ENCODE peak calls at places on chromosomes 5 and 9, in nine cellular contexts. G, H, I, F, U, J, X, A and Y are unnamed samples.

GRCh38 chr9:35349287-35349990 is 140.5 kb upstream of the RUSC2 start:
- DNase-seq in I (no peak), X (no peak), F (no peak), G (no peak), H (no peak), U (no peak), A (no peak), J (no peak), Y (no peak)

GRCh38 chr5:41641621-41642020 is 131.2 kb upstream of the PLCXD3 start:
- DNase-seq in J (no peak), F (no peak), G (no peak), A (no peak), X (no peak), I (no peak), U (no peak), H (no peak), Y (no peak)

GRCh38 chr5:35335752-35336151 is 105.5 kb upstream of the PRLR start:
- DNase-seq in H (no peak), U (no peak), I (no peak), X (no peak), G (no peak), A (no peak), J (no peak), F (no peak), Y (no peak)

GRCh38 chr9:124621371-124622328 is 114.5 kb upstream of the NR5A1 start:
- DNase-seq in I (peak), H (no peak), A (no peak), F (no peak), J (no peak), U (no peak), X (no peak), G (peak), Y (no peak)

GRCh38 chr5:111976705-111977104 is 219.7 kb upstream of the NREP start:
- DNase-seq in H (no peak), U (no peak), G (no peak), A (no peak), X (no peak), F (no peak), I (no peak), J (no peak), Y (no peak)

GRCh38 chr5:149729150-149729549 is 960 bp upstream of the PPARGC1B start:
- DNase-seq in H (no peak), F (no peak), J (no peak), U (no peak), G (no peak), X (no peak), A (no peak), I (no peak), Y (no peak)

GRCh38 chr9:105328872-105329728 is 84.6 kb downstream of the SLC44A1 start:
- DNase-seq in H (no peak), U (no peak), I (no peak), F (no peak), J (no peak), X (no peak), A (no peak), G (no peak), Y (no peak)

GRCh38 chr5:42715791-42716190 is 40.8 kb upstream of the CCDC152 start:
- DNase-seq in I (no peak), U (no peak), G (no peak), J (no peak), X (no peak), F (no peak), A (no peak), H (no peak), Y (no peak)

GRCh38 chr9:135506327-135507103 is 6.0 kb downstream of the MRPS2 start:
- DNase-seq in J (no peak), A (no peak), X (no peak), G (peak), U (no peak), I (peak), H (no peak), F (no peak), Y (no peak)

GRCh38 chr9:81145331-81145963 is 543.9 kb downstream of the TLE1 start:
- DNase-seq in A (no peak), U (no peak), I (no peak), F (no peak), H (no peak), G (no peak), X (no peak), J (no peak), Y (no peak)

GRCh38 chr5:145243016-145243415 is 592.1 kb downstream of the PRELID2 start:
- DNase-seq in A (no peak), I (no peak), H (no peak), U (no peak), J (no peak), X (no peak), G (no peak), F (no peak), Y (no peak)

GRCh38 chr5:82467006-82467561 is 188.9 kb upstream of the RPS23 start:
- DNase-seq in J (no peak), U (no peak), I (peak), G (no peak), H (no peak), A (no peak), X (no peak), F (no peak), Y (no peak)

GRCh38 chr5:139912158-139912557 is 116.5 kb downstream of the PSD2 start:
- DNase-seq in X (no peak), J (no peak), F (peak), A (no peak), G (no peak), U (no peak), H (no peak), I (no peak), Y (no peak)

GRCh38 chr9:33193818-33194217 is 26.7 kb upstream of the B4GALT1 start:
- DNase-seq in H (no peak), X (no peak), I (no peak), G (no peak), F (no peak), A (no peak), J (no peak), U (no peak), Y (no peak)

GRCh38 chr5:72817639-72818266 is 1.3 kb downstream of the TNPO1 start:
- DNase-seq in U (peak), J (no peak), A (peak), H (no peak), F (no peak), G (no peak), X (no peak), I (peak), Y (no peak)

GRCh38 chr5:108878756-108879155 is 131.1 kb downstream of the FER start:
- DNase-seq in F (no peak), X (no peak), U (no peak), A (no peak), G (no peak), H (no peak), J (no peak), I (no peak), Y (no peak)

GRCh38 chr5:140362875-140363630 is 3.1 kb downstream of the SLC4A9 start:
- DNase-seq in X (peak), J (peak), I (peak), F (peak), A (peak), H (no peak), G (peak), U (peak), Y (no peak)

GRCh38 chr5:146018461-146019375 is 82.3 kb downstream of the SH3RF2 start:
- DNase-seq in G (no peak), H (no peak), A (no peak), X (no peak), I (no peak), J (no peak), U (no peak), F (no peak), Y (no peak)

GRCh38 chr5:33794550-33795300 is 97.1 kb downstream of the ADAMTS12 start:
- DNase-seq in J (no peak), X (no peak), U (no peak), A (no peak), H (no peak), G (no peak), F (no peak), I (peak), Y (no peak)

GRCh38 chr9:5762421-5762820 is 70.5 kb downstream of the ERMP1 start:
- DNase-seq in A (no peak), G (no peak), J (no peak), F (no peak), I (no peak), X (no peak), U (no peak), H (no peak), Y (no peak)

GRCh38 chr5:62779010-62779422 is 200.4 kb downstream of the LRRC70 start:
- DNase-seq in F (no peak), I (peak), J (no peak), U (peak), G (no peak), X (no peak), H (peak), A (peak), Y (no peak)

GRCh38 chr9:15834541-15834940 is 281.7 kb downstream of the CCDC171 start:
- DNase-seq in H (no peak), I (peak), F (no peak), A (peak), J (no peak), G (no peak), X (no peak), U (no peak), Y (no peak)

GRCh38 chr5:31963358-31963757 is 210.8 kb downstream of the GOLPH3 start:
- DNase-seq in X (peak), I (peak), U (no peak), F (no peak), H (no peak), A (no peak), G (no peak), J (no peak), Y (no peak)

GRCh38 chr9:136700959-136701664 is 11.3 kb upstream of the DIPK1B start:
- DNase-seq in J (peak), F (no peak), A (no peak), X (no peak), G (no peak), I (no peak), U (no peak), H (no peak), Y (no peak)

GRCh38 chr5:139272471-139273321 is 20.8 kb upstream of the MATR3 start:
- DNase-seq in A (peak), I (peak), U (peak), J (peak), G (no peak), H (no peak), F (no peak), X (no peak), Y (no peak)

GRCh38 chr9:114757984-114758383 is 47.9 kb downstream of the TNFSF15 start:
- DNase-seq in G (no peak), A (no peak), I (no peak), H (no peak), J (no peak), X (no peak), F (no peak), U (no peak), Y (no peak)

GRCh38 chr5:143708672-143709071 is 103.3 kb upstream of the HMHB1 start:
- DNase-seq in I (no peak), A (no peak), X (no peak), F (no peak), G (no peak), U (no peak), H (no peak), J (no peak), Y (no peak)

GRCh38 chr5:153982206-153982605 is 56.5 kb downstream of the FAM114A2 start:
- DNase-seq in F (no peak), H (no peak), J (no peak), U (no peak), X (no peak), G (no peak), I (no peak), A (no peak), Y (no peak)

GRCh38 chr9:76594764-76595410 is 135.9 kb downstream of the GCNT1 start:
- DNase-seq in J (no peak), I (no peak), G (peak), A (no peak), U (no peak), H (no peak), X (no peak), F (no peak), Y (no peak)

GRCh38 chr5:4643190-4643589 is 496.9 kb upstream of the ADAMTS16 start:
- DNase-seq in F (no peak), G (no peak), U (no peak), I (no peak), H (no peak), X (no peak), A (no peak), J (no peak), Y (no peak)
- TF ChIP-seq CTCF in F (peak), G (peak), U (no peak), I (no peak), H (no peak), X (no peak), A (no peak), J (no peak), Y (no peak)

GRCh38 chr5:150777685-150778084 is 872 bp upstream of the SMIM3 start:
- DNase-seq in G (no peak), X (no peak), A (no peak), H (no peak), F (no peak), J (no peak), I (no peak), U (no peak), Y (no peak)

GRCh38 chr5:150778103-150778516 is 447 bp upstream of the SMIM3 start:
- DNase-seq in I (no peak), J (no peak), H (no peak), G (no peak), U (peak), X (no peak), A (no peak), F (no peak), Y (no peak)

GRCh38 chr5:150780180-150780692 is 1.7 kb downstream of the SMIM3 start:
- DNase-seq in A (no peak), U (peak), J (no peak), I (peak), F (no peak), G (no peak), X (peak), H (no peak), Y (no peak)

GRCh38 chr5:150779397-150780179 is 1.0 kb downstream of the SMIM3 start:
- DNase-seq in F (no peak), G (peak), X (no peak), J (no peak), A (no peak), H (no peak), U (no peak), I (peak), Y (no peak)

GRCh38 chr5:150778517-150779396 is at the start of gene SMIM3:
- DNase-seq in F (peak), J (peak), U (peak), I (peak), H (no peak), X (peak), A (no peak), G (peak), Y (no peak)
- TF ChIP-seq CTCF in F (no peak), J (peak), U (peak), I (peak), H (peak), X (peak), A (no peak), G (peak), Y (no peak)

DNA sequence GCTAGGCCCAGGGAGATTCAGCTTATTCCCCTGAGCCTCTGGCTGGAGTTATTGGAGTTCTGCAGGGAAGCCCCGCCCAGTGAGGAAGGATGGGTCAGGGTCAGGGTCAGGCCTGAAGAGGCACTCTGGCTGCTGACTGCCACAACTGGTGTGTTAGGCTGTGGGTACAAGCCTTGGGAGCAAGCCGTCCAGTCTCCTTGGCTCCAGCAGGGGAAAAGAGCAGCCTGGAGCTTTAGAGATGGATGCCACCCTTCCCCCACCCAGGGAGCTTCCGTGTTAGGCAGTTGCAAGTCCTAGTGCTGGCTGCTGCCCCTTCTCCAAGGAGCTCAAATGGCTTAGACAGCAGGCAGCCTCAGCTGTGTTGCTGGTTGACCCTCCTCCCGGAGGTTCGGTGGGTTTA is 34.4 kb upstream of the TAF11L2 start:
- DNase-seq in X (no peak), U (no peak), G (peak), A (no peak), J (no peak), H (no peak), F (no peak), I (no peak), Y (no peak)
- TF ChIP-seq CTCF in X (no peak), U (no peak), G (no peak), A (no peak), J (no peak), H (no peak), F (no peak), I (no peak), Y (no peak)

GRCh38 chr9:93593144-93593655 is 16.8 kb downstream of the PHF2 start:
- DNase-seq in X (no peak), H (no peak), U (no peak), J (no peak), A (no peak), F (peak), G (no peak), I (no peak), Y (no peak)

GRCh38 chr9:93591706-93592388 is 15.5 kb downstream of the PHF2 start:
- DNase-seq in U (no peak), I (no peak), X (no peak), G (peak), F (peak), H (no peak), J (no peak), A (no peak), Y (no peak)

GRCh38 chr9:93591301-93591700 is 14.9 kb downstream of the PHF2 start:
- DNase-seq in A (no peak), J (no peak), X (no peak), I (no peak), U (no peak), H (no peak), F (peak), G (no peak), Y (no peak)

GRCh38 chr9:93594041-93594756 is 17.8 kb downstream of the PHF2 start:
- DNase-seq in X (no peak), H (no peak), G (peak), I (peak), U (peak), F (peak), A (no peak), J (no peak), Y (no peak)

DNA sequence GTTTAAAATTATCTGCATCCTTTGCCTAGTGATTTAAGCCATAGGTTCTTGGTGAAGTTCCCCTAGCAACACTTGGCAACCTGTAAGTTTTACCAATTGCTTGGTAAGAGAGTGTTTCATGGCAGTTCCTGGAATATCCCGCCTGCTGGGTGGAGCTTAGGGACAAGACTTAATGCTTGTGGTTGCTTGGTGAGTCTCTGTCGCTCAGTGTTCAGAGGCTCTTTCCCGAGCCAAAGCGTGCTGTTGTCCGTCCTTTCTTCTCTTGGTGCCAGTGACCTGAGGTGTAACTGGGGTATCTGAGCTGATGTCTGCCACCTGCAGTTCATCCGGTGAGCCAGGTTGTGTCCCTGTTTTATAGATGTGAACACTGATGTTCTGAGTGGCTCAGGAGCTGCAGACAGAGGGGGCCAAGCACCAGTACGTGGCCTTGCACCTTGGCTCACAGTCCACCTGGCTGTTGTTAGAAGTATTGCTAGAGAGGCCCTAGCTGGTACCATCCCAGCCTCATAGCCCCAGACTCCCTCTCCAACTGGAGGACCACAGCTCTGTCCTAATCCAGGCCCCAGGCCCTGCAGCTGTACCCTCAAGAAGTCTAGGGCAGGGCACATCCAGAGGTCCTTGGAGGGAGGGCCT is 16.1 kb downstream of the PHF2 start:
- DNase-seq in J (no peak), G (peak), A (peak), F (peak), X (no peak), U (no peak), H (no peak), I (no peak), Y (no peak)
- TF ChIP-seq CTCF in J (no peak), G (peak), A (peak), F (no peak), X (no peak), U (no peak), H (no peak), I (peak), Y (no peak)

DNA sequence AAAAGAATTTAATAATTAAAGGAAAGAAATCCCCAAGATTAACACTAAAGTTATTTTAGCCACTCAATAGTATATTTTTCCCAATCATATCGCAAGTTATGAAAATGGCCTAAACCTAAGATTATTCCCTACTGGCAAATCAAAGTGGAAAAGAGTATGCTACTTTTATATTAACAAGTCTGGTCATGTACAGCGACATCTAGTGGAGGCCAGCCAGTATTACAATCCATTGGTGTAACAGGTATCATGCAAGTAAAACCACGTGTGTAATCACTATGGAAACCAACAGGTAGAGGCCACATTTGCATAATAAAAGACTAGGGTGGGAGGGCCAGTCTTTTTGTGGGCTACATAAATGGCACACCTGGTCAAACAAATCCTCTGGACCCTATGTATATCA is 976.4 kb upstream of the CDH9 start:
- DNase-seq in F (no peak), U (no peak), I (no peak), H (no peak), G (peak), X (no peak), A (peak), J (no peak), Y (no peak)
- TF ChIP-seq CTCF in F (peak), U (no peak), I (peak), H (peak), G (peak), X (peak), A (peak), J (no peak), Y (no peak)

GRCh38 chr5:171852255-171852681 is 66.7 kb downstream of the SMIM23 start:
- DNase-seq in X (no peak), F (no peak), I (no peak), J (no peak), U (no peak), H (no peak), A (no peak), G (peak), Y (no peak)

GRCh38 chr5:171851251-171851650 is 65.6 kb downstream of the SMIM23 start:
- DNase-seq in H (no peak), U (no peak), G (no peak), F (no peak), A (no peak), I (no peak), X (no peak), J (no peak), Y (no peak)

GRCh38 chr5:171849585-171850353 is 64.2 kb downstream of the SMIM23 start:
- DNase-seq in X (peak), U (no peak), F (no peak), J (no peak), G (no peak), I (no peak), A (no peak), H (no peak), Y (no peak)

GRCh38 chr5:171848911-171849520 is 63.4 kb downstream of the SMIM23 start:
- DNase-seq in A (no peak), G (no peak), U (no peak), J (no peak), I (no peak), F (no peak), H (no peak), X (no peak), Y (no peak)

GRCh38 chr5:171850354-171850947 is 64.8 kb downstream of the SMIM23 start:
- DNase-seq in X (no peak), F (no peak), I (no peak), J (no peak), G (peak), A (peak), U (no peak), H (no peak), Y (no peak)
- TF ChIP-seq CTCF in X (peak), F (no peak), I (peak), J (no peak), G (peak), A (peak), U (no peak), H (peak), Y (peak)

DNA sequence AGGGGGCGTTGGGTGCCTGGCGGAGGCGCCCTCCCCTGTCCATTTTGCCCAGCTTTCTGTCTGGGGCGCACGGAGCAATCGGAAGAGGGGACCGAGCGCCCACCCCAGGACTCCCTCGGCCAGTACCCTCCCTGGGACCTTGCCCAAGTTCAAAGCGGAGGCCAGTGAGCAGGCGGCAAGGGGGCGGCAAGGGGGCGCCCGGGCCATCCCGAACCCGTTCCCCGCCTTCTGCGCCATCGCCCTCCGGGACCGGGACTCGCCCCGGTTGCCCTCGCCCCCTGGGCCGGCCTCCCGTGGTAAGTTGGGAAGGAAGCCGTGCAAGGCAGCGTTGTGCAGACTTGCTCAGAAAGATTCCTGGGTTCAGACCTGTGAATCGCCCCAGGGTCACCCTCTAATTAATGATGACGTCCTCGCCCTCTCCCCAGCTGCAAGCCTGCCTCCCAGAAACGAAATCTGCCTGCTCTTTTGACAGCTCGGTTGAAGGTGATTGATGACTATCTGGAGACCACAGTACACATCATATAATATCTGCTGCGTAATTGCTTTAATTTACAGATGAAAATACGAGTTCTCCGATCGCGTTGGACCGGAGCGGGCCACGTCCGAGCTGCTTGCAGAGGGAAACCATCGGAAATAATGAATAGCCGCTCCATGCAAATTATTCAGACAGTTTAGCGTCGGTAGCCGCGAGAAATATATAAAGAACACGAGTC is 1.4 kb upstream of the IRX4 start:
- DNase-seq in J (no peak), F (no peak), H (no peak), X (no peak), I (no peak), G (no peak), A (no peak), U (no peak), Y (no peak)
- TF ChIP-seq CTCF in J (no peak), F (no peak), H (no peak), X (no peak), I (no peak), G (no peak), A (no peak), U (no peak), Y (no peak)